ENCODE peak calls at places on chromosomes 6 and 20, in five cellular contexts. Q, H, A, Y and U are unnamed samples.

GRCh38 chr20:5864873-5865582 is 85.3 kb downstream of the TRMT6 start:
- DNase-seq in Q (peak; percentile 35), H (no peak), A (peak; percentile 13), Y (peak; percentile 33), U (no peak)

GRCh38 chr20:13858496-13859270 is 73.9 kb downstream of the NDUFAF5 start:
- DNase-seq in Q (no peak), H (no peak), A (no peak), Y (no peak), U (no peak)

GRCh38 chr6:44276667-44277640 is 6.7 kb downstream of the TMEM151B start:
- DNase-seq in Q (no peak), H (no peak), A (no peak), Y (no peak), U (no peak)

GRCh38 chr6:157323924-157324276 is 581 bp upstream of the TMEM242 start:
- DNase-seq in Q (peak; percentile 81), H (peak; percentile 47), A (peak; percentile 70), Y (peak; percentile 46), U (peak; percentile 47)

GRCh38 chr6:168041928-168042327 is 37.1 kb downstream of the FRMD1 start:
- DNase-seq in Q (no peak), H (no peak), A (no peak), Y (no peak), U (no peak)

GRCh38 chr20:52809003-52809402 is 163.2 kb upstream of the TSHZ2 start:
- DNase-seq in Q (no peak), H (no peak), A (no peak), Y (no peak), U (no peak)

GRCh38 chr6:122276637-122277036 is 122.8 kb upstream of the HSF2 start:
- DNase-seq in Q (no peak), H (no peak), A (no peak), Y (no peak), U (no peak)

GRCh38 chr6:13931797-13932402 is 7.1 kb downstream of the RNF182 start:
- DNase-seq in Q (no peak), H (no peak), A (no peak), Y (no peak), U (no peak)

GRCh38 chr20:59723108-59723500 is 118.8 kb downstream of the PHACTR3 start:
- DNase-seq in Q (no peak), H (peak; percentile 8), A (no peak), Y (no peak), U (no peak)

GRCh38 chr20:7742479-7742878 is 197.8 kb downstream of the HAO1 start:
- DNase-seq in Q (no peak), H (no peak), A (no peak), Y (no peak), U (no peak)